ENCODE peak calls at places on chromosomes 4 and X, in six cellular contexts. G, T, R, B, H and V are unnamed samples.
A peak's percentile ranks its signal among the peaks of the same experiment; 100 is the strongest.

GRCh38 chr4:33160126-33160525 is 2440.0 kb downstream of the PCDH7 start:
- DNase-seq in G (no peak), T (no peak), R (no peak), B (peak; percentile 13), H (no peak), V (no peak)

GRCh38 chrX:19342331-19342906 is 1.3 kb upstream of the PDHA1 start:
- DNase-seq in G (no peak), T (no peak), R (no peak), B (no peak), H (no peak), V (no peak)

GRCh38 chrX:68249401-68249831 is 183.9 kb downstream of the OPHN1 start:
- DNase-seq in G (no peak), T (no peak), R (no peak), B (peak; percentile 46), H (no peak), V (no peak)

GRCh38 chr4:91935217-91935616 is 368.5 kb upstream of the GRID2 start:
- DNase-seq in G (no peak), T (no peak), R (no peak), B (no peak), H (no peak), V (no peak)

GRCh38 chrX:94097852-94098251 is 423.8 kb downstream of the FAM133A start:
- DNase-seq in G (no peak), T (no peak), R (no peak), B (no peak), H (no peak), V (no peak)

GRCh38 chrX:47200385-47201150 is 6.9 kb downstream of the UBA1 start:
- DNase-seq in G (no peak), T (no peak), R (peak; percentile 76), B (peak; percentile 63), H (no peak), V (no peak)

GRCh38 chr4:74619931-74620702 is 174.2 kb downstream of the BTC start:
- DNase-seq in G (no peak), T (no peak), R (peak; percentile 62), B (no peak), H (no peak), V (no peak)

GRCh38 chr4:15035152-15035551 is 32.9 kb downstream of the CPEB2 start:
- DNase-seq in G (no peak), T (no peak), R (peak; percentile 68), B (no peak), H (no peak), V (no peak)

GRCh38 chr4:184811484-184812180 is 14.1 kb downstream of the ACSL1 start:
- DNase-seq in G (no peak), T (peak; percentile 78), R (no peak), B (no peak), H (no peak), V (peak; percentile 69)

GRCh38 chr4:105462610-105463009 is 11.3 kb downstream of the PPA2 start:
- DNase-seq in G (no peak), T (no peak), R (no peak), B (no peak), H (no peak), V (no peak)

GRCh38 chrX:1152090-1152489 is 60.4 kb downstream of the CRLF2 start:
- DNase-seq in G (no peak), T (no peak), R (no peak), B (no peak), H (no peak), V (no peak)

GRCh38 chr4:121784975-121785374 is 16.1 kb upstream of the EXOSC9 start:
- DNase-seq in G (no peak), T (no peak), R (peak; percentile 97), B (no peak), H (no peak), V (no peak)

GRCh38 chr4:95023110-95023509 is 265.4 kb downstream of the BMPR1B start:
- DNase-seq in G (no peak), T (no peak), R (no peak), B (no peak), H (no peak), V (no peak)

GRCh38 chr4:10316851-10317250 is 140.4 kb downstream of the ZNF518B start:
- DNase-seq in G (no peak), T (no peak), R (no peak), B (no peak), H (no peak), V (no peak)

GRCh38 chr4:10317345-10317744 is 139.9 kb downstream of the ZNF518B start:
- DNase-seq in G (no peak), T (no peak), R (no peak), B (no peak), H (no peak), V (no peak)

GRCh38 chr4:10311939-10312338 is 145.3 kb downstream of the ZNF518B start:
- DNase-seq in G (no peak), T (no peak), R (no peak), B (no peak), H (no peak), V (no peak)

GRCh38 chr4:10315638-10316037 is 141.6 kb downstream of the ZNF518B start:
- DNase-seq in G (no peak), T (no peak), R (no peak), B (no peak), H (no peak), V (no peak)

DNA sequence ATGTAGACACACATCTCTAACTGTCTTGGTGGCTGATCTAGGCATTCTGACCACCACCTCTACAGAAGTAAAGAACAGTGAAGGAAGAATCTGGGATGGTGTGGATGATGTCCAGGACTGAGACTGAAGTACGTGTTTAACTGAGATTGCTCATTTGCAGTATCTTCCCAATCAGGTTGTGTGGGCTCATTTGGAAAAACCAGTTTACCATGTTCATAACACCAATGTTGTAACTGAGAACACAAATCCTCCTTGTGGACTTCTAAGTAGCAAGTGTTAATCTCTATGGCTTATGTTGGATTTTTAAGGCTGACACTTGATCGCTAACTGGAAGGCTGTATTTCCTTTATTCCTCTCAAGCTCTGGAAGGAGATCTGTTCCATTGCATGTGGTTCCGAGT is 144.7 kb downstream of the ZNF518B start:
- DNase-seq in G (no peak), T (no peak), R (no peak), B (no peak), H (no peak), V (no peak)
- TF ChIP-seq CTCF in G (no peak), T (no peak), R (no peak), B (no peak), H (no peak), V (no peak)

GRCh38 chrX:51641421-51642021 is 22.8 kb upstream of the CENPVL3 start:
- DNase-seq in G (peak; percentile 23), T (no peak), R (peak; percentile 23), B (no peak), H (peak; percentile 54), V (no peak)
- TF ChIP-seq CTCF in G (peak; percentile 35), T (peak; percentile 36), R (peak; percentile 56), B (no peak), H (peak; percentile 78), V (peak; percentile 13)

GRCh38 chrX:10401239-10401638 is 219.1 kb downstream of the MID1 start:
- DNase-seq in G (no peak), T (no peak), R (no peak), B (no peak), H (no peak), V (no peak)
- TF ChIP-seq CTCF in G (no peak), T (no peak), R (no peak), B (no peak), H (peak; percentile 23), V (no peak)

DNA sequence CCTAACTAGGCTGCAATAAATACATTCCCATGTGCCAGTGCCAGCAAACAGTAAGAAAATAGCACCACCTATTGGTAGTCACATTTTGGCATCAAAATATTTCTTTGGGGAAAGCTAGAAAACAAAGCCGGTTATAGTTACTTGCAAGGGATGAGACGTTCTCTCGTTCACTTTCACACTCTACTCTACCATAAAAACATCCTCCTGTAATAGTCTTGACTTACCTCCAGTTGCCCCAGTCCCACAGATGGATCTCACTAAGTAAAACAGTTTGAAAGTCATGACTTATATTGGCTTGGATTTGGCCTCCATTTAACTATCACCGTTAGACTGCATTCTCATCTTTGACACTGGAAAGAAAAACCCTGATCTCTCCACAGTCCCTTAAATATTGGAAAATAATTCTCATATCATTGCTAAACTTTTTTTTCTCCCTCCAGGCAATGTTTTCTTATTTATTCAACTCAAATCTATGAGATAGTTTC is 9.7 kb downstream of the BMP3 start:
- DNase-seq in G (no peak), T (no peak), R (peak; percentile 6), B (no peak), H (peak; percentile 15), V (no peak)
- TF ChIP-seq CTCF in G (peak; percentile 71), T (peak; percentile 56), R (peak; percentile 87), B (no peak), H (peak; percentile 90), V (peak; percentile 56)

DNA sequence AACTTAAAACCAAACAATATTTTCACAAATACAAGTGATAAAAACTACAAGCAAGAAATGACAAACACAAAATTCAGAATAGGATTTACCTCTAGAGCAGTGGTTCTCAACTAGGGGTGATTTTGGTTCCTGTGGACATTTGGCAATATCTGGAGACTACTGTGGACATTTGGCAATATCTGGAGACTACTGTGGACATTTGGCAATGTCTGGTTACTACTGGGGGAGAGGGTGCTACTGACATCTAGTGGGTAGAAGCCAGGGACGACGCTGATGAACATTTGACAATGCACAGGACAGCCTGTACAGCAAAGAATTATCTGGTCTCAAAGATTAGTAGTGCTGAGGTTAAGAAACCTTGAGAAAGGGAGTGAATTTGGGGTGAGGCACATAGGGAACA is 169.8 kb downstream of the CLCN4 start:
- DNase-seq in G (no peak), T (no peak), R (no peak), B (no peak), H (peak; percentile 30), V (no peak)
- TF ChIP-seq CTCF in G (no peak), T (no peak), R (peak; percentile 12), B (no peak), H (peak; percentile 48), V (no peak)

GRCh38 chr4:7131498-7132031 is 60.8 kb upstream of the SORCS2 start:
- DNase-seq in G (no peak), T (no peak), R (no peak), B (no peak), H (no peak), V (no peak)
- TF ChIP-seq CTCF in G (no peak), T (no peak), R (no peak), B (no peak), H (no peak), V (no peak)

DNA sequence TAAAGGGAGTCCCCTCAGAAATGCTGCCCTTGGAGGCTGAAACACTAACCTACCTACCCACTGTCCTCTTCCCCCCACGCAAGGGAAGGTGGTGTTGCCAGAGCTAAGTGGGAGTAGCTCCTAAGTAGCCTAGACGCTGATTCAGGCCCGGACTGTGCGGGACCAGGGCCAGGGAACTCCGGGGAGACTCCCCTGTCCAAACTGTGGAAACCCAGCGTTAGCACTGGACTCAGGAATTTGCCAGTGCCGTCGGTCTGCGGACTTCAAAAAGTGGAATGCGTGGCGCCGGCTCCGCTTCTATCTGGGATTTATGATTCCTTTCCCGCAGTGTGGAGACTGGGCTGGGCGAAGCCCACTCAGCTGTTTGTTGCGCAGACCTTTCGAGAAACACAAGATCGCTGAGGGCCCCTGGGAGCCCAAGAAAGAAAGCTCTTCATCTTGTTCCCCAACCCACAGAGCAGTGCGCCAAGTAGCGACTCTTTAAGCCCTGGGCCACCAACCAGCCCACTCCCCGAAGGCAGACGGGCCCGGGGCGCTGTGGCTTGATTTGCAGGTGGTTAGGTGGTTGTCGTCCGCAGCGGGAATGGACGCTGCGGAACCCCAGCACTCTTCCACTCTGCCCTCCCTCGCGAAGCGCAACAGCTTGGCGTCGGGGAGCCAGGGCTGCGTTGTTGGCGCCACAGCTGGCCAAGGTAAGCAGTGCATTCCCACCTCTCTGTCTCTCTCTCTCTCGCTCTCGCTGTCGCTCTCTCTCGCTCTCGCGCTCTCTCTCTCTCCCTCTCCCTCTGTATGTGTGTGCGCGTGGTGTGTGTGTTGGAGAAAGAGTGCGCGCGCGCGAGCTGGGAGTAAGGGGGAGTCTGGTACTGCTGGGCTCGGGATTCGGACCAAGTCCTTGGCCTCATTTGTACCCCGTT is 2.0 kb downstream of the TMEM255A start:
- DNase-seq in G (peak; percentile 75), T (peak; percentile 74), R (peak; percentile 65), B (peak; percentile 15), H (peak; percentile 54), V (peak; percentile 64)
- TF ChIP-seq CTCF in G (peak; percentile 21), T (peak; percentile 39), R (peak; percentile 11), B (no peak), H (peak; percentile 22), V (peak; percentile 26)